ENCODE peak calls at places on chromosomes 5 and 9, in nine cellular contexts. One of them, this sample, is unnamed. For H3K27me3, the result is how much of the 10 kb centered on the place peaks cover.

GRCh38 chr9:133054194-133054890 is 7.4 kb upstream of the CEL start:
- DNase-seq in psoas muscle: no peak
- DNase-seq in mammary epithelial cell: no peak
- DNase-seq in PC-3: no peak
- DNase-seq in IMR-90: no peak
- DNase-seq in lower lobe of right lung: peak
- DNase-seq in endodermal cell: no peak
- DNase-seq in GM23338: no peak
- DNase-seq in heart left ventricle: peak
- DNase-seq in this sample: no peak

GRCh38 chr9:11088826-11089374 is 476.1 kb upstream of the PTPRD start:
- DNase-seq in PC-3: no peak
- DNase-seq in mammary epithelial cell: no peak
- DNase-seq in heart left ventricle: no peak
- DNase-seq in psoas muscle: no peak
- DNase-seq in IMR-90: no peak
- DNase-seq in GM23338: no peak
- DNase-seq in lower lobe of right lung: no peak
- DNase-seq in endodermal cell: no peak
- DNase-seq in this sample: no peak

GRCh38 chr9:32069169-32069813 is 315.2 kb upstream of the ACO1 start:
- DNase-seq in lower lobe of right lung: no peak
- DNase-seq in GM23338: peak
- DNase-seq in mammary epithelial cell: no peak
- DNase-seq in endodermal cell: no peak
- DNase-seq in psoas muscle: no peak
- DNase-seq in heart left ventricle: no peak
- DNase-seq in PC-3: peak
- DNase-seq in IMR-90: no peak
- DNase-seq in this sample: no peak

GRCh38 chr5:55102345-55102744 is at the start of gene GZMA:
- DNase-seq in psoas muscle: no peak
- DNase-seq in PC-3: no peak
- DNase-seq in mammary epithelial cell: no peak
- DNase-seq in lower lobe of right lung: no peak
- DNase-seq in GM23338: no peak
- DNase-seq in IMR-90: no peak
- DNase-seq in endodermal cell: no peak
- DNase-seq in heart left ventricle: no peak
- DNase-seq in this sample: no peak

GRCh38 chr5:7976411-7977190 is 107.7 kb downstream of the MTRR start:
- DNase-seq in GM23338: no peak
- DNase-seq in PC-3: peak
- DNase-seq in lower lobe of right lung: no peak
- DNase-seq in IMR-90: peak
- DNase-seq in heart left ventricle: no peak
- DNase-seq in psoas muscle: no peak
- DNase-seq in mammary epithelial cell: no peak
- DNase-seq in endodermal cell: no peak
- DNase-seq in this sample: no peak

GRCh38 chr9:130117816-130118632 is 54.2 kb upstream of the NCS1 start:
- DNase-seq in mammary epithelial cell: peak
- DNase-seq in lower lobe of right lung: no peak
- DNase-seq in heart left ventricle: no peak
- DNase-seq in PC-3: peak
- DNase-seq in GM23338: no peak
- DNase-seq in psoas muscle: peak
- DNase-seq in endodermal cell: no peak
- DNase-seq in IMR-90: peak
- DNase-seq in this sample: peak

GRCh38 chr5:116130471-116130870 is 45.6 kb downstream of the COMMD10 start:
- DNase-seq in endodermal cell: no peak
- DNase-seq in mammary epithelial cell: peak
- DNase-seq in IMR-90: peak
- DNase-seq in PC-3: peak
- DNase-seq in heart left ventricle: no peak
- DNase-seq in GM23338: no peak
- DNase-seq in psoas muscle: no peak
- DNase-seq in lower lobe of right lung: no peak
- DNase-seq in this sample: no peak

GRCh38 chr5:115751176-115751575 is 65.3 kb downstream of the CDO1 start:
- DNase-seq in GM23338: peak
- DNase-seq in heart left ventricle: no peak
- DNase-seq in endodermal cell: no peak
- DNase-seq in psoas muscle: no peak
- DNase-seq in PC-3: no peak
- DNase-seq in mammary epithelial cell: no peak
- DNase-seq in lower lobe of right lung: no peak
- DNase-seq in IMR-90: no peak
- DNase-seq in this sample: no peak

GRCh38 chr5:91092859-91093843 is 290.0 kb downstream of the ARRDC3 start:
- DNase-seq in mammary epithelial cell: no peak
- DNase-seq in lower lobe of right lung: no peak
- DNase-seq in IMR-90: no peak
- DNase-seq in PC-3: no peak
- DNase-seq in GM23338: no peak
- DNase-seq in heart left ventricle: no peak
- DNase-seq in psoas muscle: no peak
- DNase-seq in endodermal cell: no peak
- DNase-seq in this sample: no peak

GRCh38 chr5:113147088-113147487 is 170.5 kb downstream of the DCP2 start:
- DNase-seq in IMR-90: peak
- DNase-seq in lower lobe of right lung: no peak
- DNase-seq in endodermal cell: no peak
- DNase-seq in psoas muscle: no peak
- DNase-seq in PC-3: no peak
- DNase-seq in GM23338: no peak
- DNase-seq in mammary epithelial cell: peak
- DNase-seq in heart left ventricle: no peak
- DNase-seq in this sample: no peak

GRCh38 chr9:95003694-95004451 is 277.4 kb downstream of the AOPEP start:
- DNase-seq in psoas muscle: peak
- DNase-seq in endodermal cell: peak
- DNase-seq in heart left ventricle: peak
- DNase-seq in PC-3: peak
- DNase-seq in lower lobe of right lung: peak
- DNase-seq in IMR-90: peak
- DNase-seq in mammary epithelial cell: peak
- DNase-seq in GM23338: peak
- DNase-seq in this sample: no peak

GRCh38 chr9:98775831-98776441 is 20.4 kb downstream of the ANKS6 start:
- DNase-seq in PC-3: peak
- DNase-seq in lower lobe of right lung: no peak
- DNase-seq in IMR-90: peak
- DNase-seq in psoas muscle: no peak
- DNase-seq in mammary epithelial cell: peak
- DNase-seq in heart left ventricle: peak
- DNase-seq in endodermal cell: peak
- DNase-seq in GM23338: peak
- DNase-seq in this sample: peak

GRCh38 chr5:18270635-18271338 is 636.5 kb downstream of the TAF11L14 start:
- DNase-seq in lower lobe of right lung: no peak
- DNase-seq in PC-3: peak
- DNase-seq in heart left ventricle: no peak
- DNase-seq in endodermal cell: no peak
- DNase-seq in psoas muscle: no peak
- DNase-seq in mammary epithelial cell: peak
- DNase-seq in IMR-90: no peak
- DNase-seq in GM23338: no peak
- DNase-seq in this sample: no peak

GRCh38 chr5:100789641-100790160 is 113.4 kb downstream of the ST8SIA4 start:
- DNase-seq in GM23338: no peak
- DNase-seq in psoas muscle: no peak
- DNase-seq in mammary epithelial cell: no peak
- DNase-seq in heart left ventricle: no peak
- DNase-seq in lower lobe of right lung: no peak
- DNase-seq in IMR-90: no peak
- DNase-seq in endodermal cell: no peak
- DNase-seq in PC-3: no peak
- DNase-seq in this sample: no peak

GRCh38 chr9:133238272-133238850 is 29.3 kb upstream of the OBP2B start:
- DNase-seq in psoas muscle: peak
- DNase-seq in GM23338: peak
- DNase-seq in endodermal cell: peak
- DNase-seq in mammary epithelial cell: no peak
- DNase-seq in IMR-90: no peak
- DNase-seq in lower lobe of right lung: peak
- DNase-seq in heart left ventricle: peak
- DNase-seq in PC-3: no peak
- DNase-seq in this sample: no peak

GRCh38 chr9:15422355-15423327 is at the start of gene SNAPC3:
- DNase-seq in endodermal cell: peak
- DNase-seq in GM23338: peak
- DNase-seq in heart left ventricle: peak
- DNase-seq in IMR-90: peak
- DNase-seq in PC-3: peak
- DNase-seq in lower lobe of right lung: peak
- DNase-seq in mammary epithelial cell: peak
- DNase-seq in psoas muscle: peak
- DNase-seq in this sample: peak
- TF ChIP-seq CTCF in endodermal cell: no peak
- TF ChIP-seq CTCF in GM23338: no peak
- TF ChIP-seq CTCF in heart left ventricle: no peak
- TF ChIP-seq CTCF in IMR-90: peak
- TF ChIP-seq CTCF in PC-3: no peak
- TF ChIP-seq CTCF in lower lobe of right lung: no peak
- TF ChIP-seq CTCF in mammary epithelial cell: no peak
- TF ChIP-seq CTCF in psoas muscle: no peak
- TF ChIP-seq CTCF in this sample: no peak

GRCh38 chr5:154756871-154757646 is 1.9 kb downstream of the LARP1 start:
- DNase-seq in lower lobe of right lung: peak
- DNase-seq in heart left ventricle: peak
- DNase-seq in endodermal cell: peak
- DNase-seq in PC-3: peak
- DNase-seq in psoas muscle: peak
- DNase-seq in GM23338: peak
- DNase-seq in mammary epithelial cell: peak
- DNase-seq in IMR-90: peak
- DNase-seq in this sample: no peak

GRCh38 chr5:154761062-154761740 is 6.0 kb downstream of the LARP1 start:
- DNase-seq in PC-3: no peak
- DNase-seq in psoas muscle: no peak
- DNase-seq in GM23338: no peak
- DNase-seq in IMR-90: no peak
- DNase-seq in endodermal cell: peak
- DNase-seq in heart left ventricle: no peak
- DNase-seq in lower lobe of right lung: no peak
- DNase-seq in mammary epithelial cell: no peak
- DNase-seq in this sample: no peak

GRCh38 chr5:154757647-154758406 is 2.6 kb downstream of the LARP1 start:
- DNase-seq in psoas muscle: no peak
- DNase-seq in endodermal cell: no peak
- DNase-seq in lower lobe of right lung: no peak
- DNase-seq in heart left ventricle: no peak
- DNase-seq in GM23338: no peak
- DNase-seq in PC-3: peak
- DNase-seq in IMR-90: peak
- DNase-seq in mammary epithelial cell: peak
- DNase-seq in this sample: no peak

GRCh38 chr5:154758501-154758900 is 3.3 kb downstream of the LARP1 start:
- DNase-seq in heart left ventricle: no peak
- DNase-seq in GM23338: no peak
- DNase-seq in PC-3: no peak
- DNase-seq in endodermal cell: no peak
- DNase-seq in IMR-90: peak
- DNase-seq in psoas muscle: no peak
- DNase-seq in lower lobe of right lung: no peak
- DNase-seq in mammary epithelial cell: no peak
- DNase-seq in this sample: no peak

DNA sequence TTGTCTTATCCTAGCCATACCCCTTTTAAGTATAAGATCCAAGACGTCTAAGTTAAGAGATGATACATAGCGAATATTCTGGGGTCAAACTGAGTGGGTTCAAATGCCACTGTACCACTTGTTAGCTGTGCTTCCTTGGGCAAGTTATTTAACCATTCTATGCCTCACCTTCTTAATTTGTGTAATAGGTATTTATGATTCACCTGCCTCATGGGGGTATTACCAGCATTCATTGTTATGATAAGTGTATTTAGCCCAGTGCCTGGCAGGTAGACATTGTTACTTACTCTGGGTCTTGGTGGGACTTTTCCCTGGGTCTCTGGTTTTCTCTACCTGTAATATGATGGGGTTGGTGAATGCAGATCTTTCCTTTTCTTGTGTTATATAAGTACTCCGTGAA is 3.8 kb downstream of the LARP1 start:
- DNase-seq in GM23338: no peak
- DNase-seq in mammary epithelial cell: peak
- DNase-seq in IMR-90: no peak
- DNase-seq in endodermal cell: no peak
- DNase-seq in lower lobe of right lung: no peak
- DNase-seq in psoas muscle: no peak
- DNase-seq in PC-3: peak
- DNase-seq in heart left ventricle: no peak
- DNase-seq in this sample: no peak
- H3K4me3 ChIP-seq in GM23338: peak
- H3K4me3 ChIP-seq in mammary epithelial cell: no peak
- H3K4me3 ChIP-seq in IMR-90: no peak
- H3K4me3 ChIP-seq in endodermal cell: peak
- H3K4me3 ChIP-seq in lower lobe of right lung: no peak
- H3K4me3 ChIP-seq in psoas muscle: peak
- H3K4me3 ChIP-seq in PC-3: peak
- H3K4me3 ChIP-seq in heart left ventricle: no peak
- H3K4me3 ChIP-seq in this sample: no peak

GRCh38 chr9:137317979-137318511 is 16.0 kb upstream of the NRARP start:
- DNase-seq in PC-3: no peak
- DNase-seq in lower lobe of right lung: no peak
- DNase-seq in psoas muscle: no peak
- DNase-seq in IMR-90: no peak
- DNase-seq in heart left ventricle: peak
- DNase-seq in endodermal cell: peak
- DNase-seq in mammary epithelial cell: no peak
- DNase-seq in GM23338: no peak
- DNase-seq in this sample: no peak
- H3K27me3 ChIP-seq in PC-3: under half
- H3K27me3 ChIP-seq in lower lobe of right lung: under half
- H3K27me3 ChIP-seq in psoas muscle: under half
- H3K27me3 ChIP-seq in IMR-90: under half
- H3K27me3 ChIP-seq in heart left ventricle: under half
- H3K27me3 ChIP-seq in endodermal cell: under half
- H3K27me3 ChIP-seq in mammary epithelial cell: under half
- H3K27me3 ChIP-seq in GM23338: under half
- H3K27me3 ChIP-seq in this sample: under half

DNA sequence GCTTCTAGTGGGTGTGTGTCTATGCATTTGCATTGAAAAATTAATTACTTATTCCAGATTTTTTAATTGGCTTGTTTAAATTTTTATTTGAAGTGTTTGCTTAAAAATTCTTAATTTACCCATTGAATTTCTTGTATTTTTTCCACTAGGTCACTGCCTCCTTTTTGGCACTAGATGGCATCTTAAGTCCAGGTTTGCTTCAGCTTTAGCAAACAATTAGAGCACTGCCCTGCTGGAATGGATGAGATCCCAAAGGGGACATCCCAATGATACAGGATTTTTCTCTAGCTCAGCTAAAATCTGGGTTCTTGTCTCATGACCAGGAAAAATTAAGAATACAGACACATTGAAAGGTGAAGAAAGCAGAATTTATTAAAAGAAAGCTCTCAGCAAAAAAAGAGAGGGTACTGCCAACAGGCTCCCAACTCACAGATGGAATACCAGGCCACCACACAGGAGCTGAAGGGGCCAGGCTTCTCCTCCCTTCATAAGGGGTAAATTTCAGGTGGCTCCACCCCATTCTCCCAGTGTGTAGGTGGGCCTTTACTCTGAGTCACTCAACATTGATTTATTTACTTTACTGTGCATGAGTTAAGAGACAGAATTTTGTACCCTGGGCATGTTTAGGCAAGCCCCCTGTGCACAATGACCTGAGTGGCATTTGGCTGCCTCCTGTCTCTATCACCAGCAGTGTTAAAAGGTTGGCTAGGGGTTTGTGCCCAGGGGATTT is 532.4 kb downstream of the ANXA1 start:
- DNase-seq in IMR-90: no peak
- DNase-seq in heart left ventricle: no peak
- DNase-seq in endodermal cell: no peak
- DNase-seq in GM23338: peak
- DNase-seq in psoas muscle: no peak
- DNase-seq in lower lobe of right lung: no peak
- DNase-seq in mammary epithelial cell: peak
- DNase-seq in PC-3: peak
- DNase-seq in this sample: no peak
- TF ChIP-seq CTCF in IMR-90: peak
- TF ChIP-seq CTCF in heart left ventricle: no peak
- TF ChIP-seq CTCF in endodermal cell: peak
- TF ChIP-seq CTCF in GM23338: peak
- TF ChIP-seq CTCF in psoas muscle: peak
- TF ChIP-seq CTCF in lower lobe of right lung: no peak
- TF ChIP-seq CTCF in mammary epithelial cell: peak
- TF ChIP-seq CTCF in PC-3: peak
- TF ChIP-seq CTCF in this sample: no peak

This sample was measured in ascending aorta.